ENCODE peak calls at places on chromosomes 11 and 22, in six cellular contexts. E is left ventricle myocardium inferior, P is thoracic aorta, K is Panc1, A is neural progenitor cell, D is cardiac muscle cell. H is an unnamed sample. For H3K4me1, the result is how much of the 10 kb centered on the place peaks cover.

GRCh38 chr11:76135491-76135890 is 70.8 kb downstream of the WNT11 start:
- DNase-seq in E (no peak), P (no peak), K (no peak), A (no peak), D (peak), H (no peak)

GRCh38 chr11:118230088-118230487 is 5.3 kb upstream of the JAML start:
- DNase-seq in E (no peak), P (no peak), K (no peak), A (no peak), D (no peak), H (no peak)

GRCh38 chr22:25475554-25476022 is 88.9 kb upstream of the GRK3 start:
- DNase-seq in E (no peak), P (no peak), K (no peak), A (no peak), D (peak), H (peak)

GRCh38 chr11:77151804-77152513 is 23.9 kb downstream of the MYO7A start:
- DNase-seq in E (no peak), P (no peak), K (no peak), A (no peak), D (peak), H (no peak)

GRCh38 chr11:120137187-120137610 is 714 bp downstream of the TRIM29 start:
- DNase-seq in E (no peak), P (no peak), K (no peak), A (no peak), D (no peak), H (peak)

GRCh38 chr11:2662024-2662312 is 37.8 kb downstream of the KCNQ1OT1 start:
- DNase-seq in E (no peak), P (no peak), K (no peak), A (no peak), D (no peak), H (no peak)

GRCh38 chr11:60767388-60767811 is 10.7 kb downstream of the MS4A15 start:
- DNase-seq in E (no peak), P (no peak), K (no peak), A (peak), D (no peak), H (no peak)

GRCh38 chr11:86476109-86476861 is 101.6 kb downstream of the CCDC81 start:
- DNase-seq in E (peak), P (no peak), K (no peak), A (no peak), D (peak), H (no peak)

GRCh38 chr11:19769820-19770219 is 57.2 kb downstream of the NAV2 start:
- DNase-seq in E (no peak), P (no peak), K (no peak), A (no peak), D (peak), H (no peak)

GRCh38 chr11:77503006-77503405 is 29.1 kb upstream of the PAK1 start:
- DNase-seq in E (no peak), P (no peak), K (no peak), A (no peak), D (peak), H (no peak)

GRCh38 chr11:130213143-130213978 is 53.8 kb downstream of the ST14 start:
- DNase-seq in E (peak), P (no peak), K (peak), A (peak), D (peak), H (peak)

GRCh38 chr11:65599955-65600246 is 4.3 kb upstream of the KCNK7 start:
- DNase-seq in E (no peak), P (no peak), K (no peak), A (no peak), D (no peak), H (no peak)

GRCh38 chr11:64842851-64843841 is 1.3 kb downstream of the CDC42BPG start:
- DNase-seq in E (no peak), P (no peak), K (no peak), A (peak), D (no peak), H (no peak)

GRCh38 chr11:65794570-65795510 is 8.0 kb downstream of the OVOL1 start:
- DNase-seq in E (no peak), P (no peak), K (no peak), A (no peak), D (no peak), H (no peak)

GRCh38 chr11:78432058-78432515 is 14.5 kb upstream of the GAB2 start:
- DNase-seq in E (no peak), P (no peak), K (no peak), A (peak), D (peak), H (no peak)

GRCh38 chr11:18490319-18490718 is 34.7 kb downstream of the LDHAL6A start:
- DNase-seq in E (no peak), P (no peak), K (no peak), A (no peak), D (no peak), H (no peak)

GRCh38 chr11:77397631-77398030 is 76.3 kb downstream of the PAK1 start:
- DNase-seq in E (no peak), P (no peak), K (no peak), A (no peak), D (no peak), H (no peak)

GRCh38 chr22:23874871-23875270 is 17.2 kb downstream of the SLC2A11 start:
- DNase-seq in E (no peak), P (no peak), K (no peak), A (no peak), D (no peak), H (no peak)

GRCh38 chr22:41863472-41863871 is 30.6 kb downstream of the SREBF2 start:
- DNase-seq in E (no peak), P (no peak), K (no peak), A (no peak), D (no peak), H (no peak)

GRCh38 chr11:69866648-69867047 is 47.4 kb upstream of the FGF3 start:
- DNase-seq in E (no peak), P (no peak), K (no peak), A (no peak), D (no peak), H (no peak)

GRCh38 chr11:68099057-68099456 is 22.1 kb downstream of the CHKA start:
- DNase-seq in E (no peak), P (no peak), K (no peak), A (no peak), D (no peak), H (no peak)
- H3K27ac ChIP-seq in E (peak), P (peak), K (peak), A (no peak), D (peak), H (no peak)

GRCh38 chr11:9838961-9839360 is 175.1 kb downstream of the SWAP70 start:
- DNase-seq in E (no peak), P (no peak), K (no peak), A (no peak), D (no peak), H (no peak)
- H3K4me1 ChIP-seq in E (under half), P (under half), K (under half), A (under half), D (under half), H (under half)

DNA sequence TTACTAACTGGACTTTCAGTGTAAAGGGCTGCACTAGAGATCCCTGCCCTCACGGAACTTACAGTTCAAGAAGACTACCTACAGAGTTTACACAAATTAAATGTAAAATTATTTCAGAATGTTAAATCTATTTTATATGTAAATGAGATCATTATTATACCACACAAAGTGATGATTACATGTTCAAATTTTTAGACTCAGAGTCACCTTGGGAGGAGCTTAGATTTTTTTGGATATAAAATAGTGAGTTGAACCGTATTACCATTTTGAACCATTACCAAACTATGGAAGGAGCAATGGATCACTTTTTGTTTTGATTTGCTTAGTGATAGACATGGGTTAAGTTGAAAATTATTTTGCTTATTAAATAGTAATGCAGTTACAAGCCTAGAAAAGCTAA is 1.6 kb downstream of the IPO7 start:
- DNase-seq in E (no peak), P (no peak), K (no peak), A (no peak), D (no peak), H (no peak)
- H3K27ac ChIP-seq in E (peak), P (peak), K (peak), A (no peak), D (peak), H (no peak)

GRCh38 chr22:49968313-49968830 is 7.8 kb downstream of the PIM3 start:
- DNase-seq in E (peak), P (peak), K (no peak), A (no peak), D (no peak), H (no peak)
- H3K4me1 ChIP-seq in E (half or more), P (under half), K (half or more), A (under half), D (under half), H (half or more)

DNA sequence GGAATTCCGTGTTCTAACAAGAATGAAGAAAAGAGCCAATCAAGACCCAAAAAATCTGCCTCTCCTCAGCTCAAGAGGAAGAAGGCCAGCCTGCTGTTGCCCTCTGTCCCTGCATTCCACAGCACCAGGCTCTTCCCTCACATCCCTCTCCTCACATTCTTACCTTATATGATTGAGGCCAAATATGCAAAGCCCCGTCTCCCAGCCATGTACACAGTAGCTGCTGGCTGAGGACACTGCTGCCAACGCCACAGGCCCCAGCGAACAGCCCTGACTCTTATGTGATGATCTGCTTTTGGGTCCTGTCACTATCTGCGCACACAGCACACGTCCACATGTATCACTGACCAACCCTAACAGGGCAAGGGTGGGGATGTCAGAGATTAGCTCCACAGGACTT is 60.2 kb downstream of the MICAL3 start:
- DNase-seq in E (no peak), P (no peak), K (no peak), A (peak), D (no peak), H (no peak)
- H3K27ac ChIP-seq in E (peak), P (no peak), K (no peak), A (no peak), D (peak), H (no peak)

GRCh38 chr11:1161410-1162152 is 3.8 kb downstream of the MUC5AC start:
- DNase-seq in E (peak), P (no peak), K (no peak), A (no peak), D (no peak), H (no peak)

GRCh38 chr11:1162153-1162497 is 4.4 kb downstream of the MUC5AC start:
- DNase-seq in E (no peak), P (no peak), K (no peak), A (no peak), D (no peak), H (no peak)

GRCh38 chr11:1162498-1163311 is 5.0 kb downstream of the MUC5AC start:
- DNase-seq in E (no peak), P (no peak), K (no peak), A (no peak), D (no peak), H (no peak)

GRCh38 chr11:1163911-1164735 is 6.4 kb downstream of the MUC5AC start:
- DNase-seq in E (peak), P (no peak), K (no peak), A (no peak), D (no peak), H (no peak)

GRCh38 chr11:1163321-1163910 is 5.7 kb downstream of the MUC5AC start:
- DNase-seq in E (peak), P (no peak), K (no peak), A (no peak), D (no peak), H (no peak)
- H3K4me1 ChIP-seq in E (under half), P (under half), K (under half), A (under half), D (under half), H (under half)

DNA sequence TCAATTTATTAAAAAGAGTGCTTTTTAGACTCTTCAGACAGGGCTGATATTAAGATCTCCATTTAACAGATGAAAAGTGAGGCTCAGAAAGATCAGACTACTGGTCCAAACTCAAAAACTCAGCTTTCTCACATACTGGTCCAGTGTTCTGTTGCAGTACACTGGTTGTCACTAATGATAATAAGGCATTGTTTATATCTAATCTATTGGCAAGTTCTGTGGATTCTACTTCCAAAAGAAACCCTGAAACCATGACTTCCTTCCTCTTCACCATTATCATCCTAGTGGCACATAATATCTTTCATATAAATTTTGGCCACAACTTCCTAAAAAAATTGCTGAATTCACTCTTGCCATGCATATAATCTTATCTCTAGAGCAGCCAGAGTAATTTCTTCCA is 36.9 kb downstream of the F2 start:
- DNase-seq in E (no peak), P (no peak), K (no peak), A (no peak), D (peak), H (no peak)
- H3K27ac ChIP-seq in E (no peak), P (no peak), K (no peak), A (no peak), D (no peak), H (no peak)